ENCODE peak calls at places on chromosomes 4 and X, in six cellular contexts. U is astrocyte of the cerebellum, P is fibroblast of the aortic adventitia, Y is BE2C, O is endothelial cell, W is progenitor cell of endocrine pancreas. V is an unnamed sample.
A peak's percentile ranks its signal among the peaks of the same experiment; 100 is the strongest.

GRCh38 chr4:10031663-10032590 is 10.6 kb upstream of the SLC2A9 start:
- DNase-seq in U (peak; percentile 23), P (no peak), Y (peak; percentile 41), O (no peak), W (no peak), V (no peak)

GRCh38 chr4:88802585-88803285 is 105.1 kb upstream of the NAP1L5 start:
- DNase-seq in U (no peak), P (no peak), Y (no peak), O (no peak), W (no peak), V (no peak)

GRCh38 chrX:10901290-10901633 is 209.9 kb upstream of the HCCS start:
- DNase-seq in U (no peak), P (no peak), Y (no peak), O (no peak), W (no peak), V (no peak)

GRCh38 chrX:68727696-68728095 is 80.2 kb downstream of the STARD8 start:
- DNase-seq in U (no peak), P (no peak), Y (no peak), O (no peak), W (no peak), V (no peak)

GRCh38 chr4:110142461-110142860 is 56.0 kb downstream of the ELOVL6 start:
- DNase-seq in U (no peak), P (no peak), Y (no peak), O (no peak), W (no peak), V (no peak)

GRCh38 chrX:130114141-130114561 is 3.9 kb upstream of the ELF4 start:
- DNase-seq in U (no peak), P (peak; percentile 28), Y (no peak), O (no peak), W (no peak), V (no peak)

GRCh38 chr4:119317996-119318395 is 3.9 kb downstream of the FABP2 start:
- DNase-seq in U (no peak), P (no peak), Y (no peak), O (no peak), W (no peak), V (no peak)

GRCh38 chrX:53435997-53436396 is 1.8 kb upstream of the HSD17B10 start:
- DNase-seq in U (peak; percentile 57), P (peak; percentile 71), Y (peak; percentile 68), O (peak; percentile 51), W (peak; percentile 50), V (no peak)

GRCh38 chr4:168877407-168877778 is 132.7 kb downstream of the CBR4 start:
- DNase-seq in U (no peak), P (no peak), Y (no peak), O (no peak), W (no peak), V (no peak)

GRCh38 chr4:168631241-168632151 is 134.6 kb downstream of the PALLD start:
- DNase-seq in U (peak; percentile 86), P (peak; percentile 56), Y (peak; percentile 81), O (peak; percentile 70), W (peak; percentile 75), V (peak; percentile 85)

GRCh38 chrX:1546601-1547275 is 9.8 kb upstream of the P2RY8 start:
- DNase-seq in U (no peak), P (no peak), Y (no peak), O (no peak), W (no peak), V (peak; percentile 45)

GRCh38 chr4:3342182-3342854 is 49.5 kb downstream of the RGS12 start:
- DNase-seq in U (peak; percentile 41), P (peak; percentile 72), Y (no peak), O (no peak), W (no peak), V (no peak)

GRCh38 chr4:139663561-139664138 is 2.0 kb upstream of the MGST2 start:
- DNase-seq in U (no peak), P (peak; percentile 57), Y (no peak), O (no peak), W (no peak), V (no peak)

GRCh38 chr4:158644341-158644740 is 27.3 kb downstream of the C4orf46 start:
- DNase-seq in U (no peak), P (no peak), Y (no peak), O (no peak), W (no peak), V (no peak)

GRCh38 chrX:104913348-104913747 is 307.1 kb downstream of the TEX13A start:
- DNase-seq in U (no peak), P (no peak), Y (no peak), O (no peak), W (no peak), V (no peak)

GRCh38 chr4:164509951-164510350 is 244.0 kb upstream of the SMIM31 start:
- DNase-seq in U (no peak), P (no peak), Y (no peak), O (no peak), W (no peak), V (no peak)

GRCh38 chr4:80266902-80267380 is 477 bp downstream of the FGF5 start:
- DNase-seq in U (no peak), P (peak; percentile 64), Y (no peak), O (peak; percentile 31), W (no peak), V (no peak)

GRCh38 chr4:116180056-116180690 is 905.2 kb downstream of the TRAM1L1 start:
- DNase-seq in U (peak; percentile 1), P (no peak), Y (no peak), O (no peak), W (no peak), V (no peak)

GRCh38 chr4:80875642-80876041 is 154.9 kb upstream of the BMP3 start:
- DNase-seq in U (no peak), P (no peak), Y (no peak), O (no peak), W (no peak), V (no peak)

GRCh38 chr4:86015412-86016350 is 344.2 kb downstream of the MAPK10 start:
- DNase-seq in U (no peak), P (peak; percentile 29), Y (no peak), O (no peak), W (no peak), V (no peak)

GRCh38 chrX:338836-339400 is 20.3 kb upstream of the GTPBP6 start:
- DNase-seq in U (no peak), P (no peak), Y (no peak), O (no peak), W (no peak), V (no peak)

GRCh38 chr4:84737656-84738055 is 154.7 kb downstream of the CDS1 start:
- DNase-seq in U (no peak), P (no peak), Y (no peak), O (no peak), W (no peak), V (no peak)

GRCh38 chr4:147776600-147777175 is 44.8 kb downstream of the ARHGAP10 start:
- DNase-seq in U (no peak), P (no peak), Y (peak; percentile 28), O (no peak), W (no peak), V (no peak)

GRCh38 chr4:42466285-42466684 is 69.0 kb downstream of the SHISA3 start:
- DNase-seq in U (no peak), P (no peak), Y (no peak), O (no peak), W (no peak), V (no peak)

GRCh38 chr4:118171381-118171780 is 137.1 kb downstream of the NDST3 start:
- DNase-seq in U (no peak), P (no peak), Y (no peak), O (no peak), W (no peak), V (no peak)

GRCh38 chr4:39295784-39296183 is 70.4 kb downstream of the RFC1 start:
- DNase-seq in U (no peak), P (no peak), Y (no peak), O (no peak), W (no peak), V (no peak)

GRCh38 chr4:153131478-153132069 is 72.7 kb upstream of the TRIM2 start:
- DNase-seq in U (no peak), P (no peak), Y (no peak), O (no peak), W (no peak), V (no peak)
- TF ChIP-seq CTCF in U (peak; percentile 20), P (peak; percentile 13), Y (no peak), O (no peak), W (peak; percentile 27), V (peak; percentile 56)

DNA sequence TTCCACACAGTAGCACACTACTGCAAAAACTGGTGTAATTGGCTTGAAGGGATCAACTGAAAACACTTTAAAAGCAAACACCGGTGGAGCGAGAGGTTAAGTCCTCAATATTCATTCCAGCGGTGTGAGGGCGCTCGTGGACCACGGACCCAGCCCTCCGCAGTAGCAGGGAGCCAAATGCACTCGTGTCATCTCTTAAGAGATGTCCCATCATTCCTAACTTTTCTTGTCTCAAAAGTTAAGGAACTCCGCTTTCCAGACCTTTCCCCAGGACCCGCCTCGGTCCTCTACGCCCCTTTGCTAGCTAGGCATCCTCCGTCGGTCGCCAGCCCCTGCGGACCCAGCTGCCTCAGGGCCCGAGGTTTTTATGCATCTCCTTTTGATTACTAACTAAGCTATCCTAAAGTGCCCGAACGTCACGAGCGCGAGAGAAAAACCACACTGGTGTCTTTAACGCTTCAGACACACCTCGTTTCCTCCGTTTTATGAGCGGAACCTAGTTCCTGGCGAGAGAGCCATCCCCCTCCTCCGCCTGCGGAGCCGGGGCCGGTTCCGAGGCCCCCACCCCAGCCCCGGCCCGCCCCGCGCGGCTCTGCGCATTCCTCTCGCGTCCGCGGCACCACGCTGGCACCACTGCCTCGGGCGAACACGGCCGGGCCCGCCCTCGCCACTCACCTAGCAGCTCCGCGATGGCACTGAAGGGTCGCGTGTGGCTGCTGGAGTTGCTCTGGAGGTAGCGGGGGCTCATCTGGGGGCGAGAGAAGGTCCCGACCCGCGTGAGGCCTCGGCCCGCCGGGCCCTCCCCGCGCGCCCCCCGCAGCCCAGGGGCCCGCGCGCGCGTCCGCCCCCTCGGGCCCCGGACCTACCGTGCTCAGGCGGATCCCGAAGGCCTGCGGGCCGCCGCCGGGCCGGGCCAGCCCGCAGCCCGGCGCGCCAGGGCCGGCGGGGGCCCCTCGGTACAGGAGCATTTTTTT is 723 bp downstream of the MORC4 start:
- DNase-seq in U (peak; percentile 11), P (peak; percentile 58), Y (peak; percentile 34), O (peak; percentile 19), W (no peak), V (no peak)
- TF ChIP-seq CTCF in U (peak; percentile 56), P (peak; percentile 51), Y (peak; percentile 47), O (no peak), W (peak; percentile 47), V (peak; percentile 59)

GRCh38 chrX:41144873-41145272 is 59.6 kb downstream of the USP9X start:
- DNase-seq in U (no peak), P (peak; percentile 6), Y (no peak), O (no peak), W (no peak), V (no peak)

GRCh38 chrX:41150043-41150442 is 64.8 kb downstream of the USP9X start:
- DNase-seq in U (no peak), P (no peak), Y (no peak), O (no peak), W (no peak), V (no peak)

GRCh38 chrX:41142130-41142529 is 56.9 kb downstream of the USP9X start:
- DNase-seq in U (no peak), P (no peak), Y (no peak), O (no peak), W (no peak), V (no peak)

GRCh38 chrX:41148553-41148952 is 63.3 kb downstream of the USP9X start:
- DNase-seq in U (peak; percentile 33), P (peak; percentile 51), Y (no peak), O (no peak), W (no peak), V (no peak)

GRCh38 chrX:41145920-41146608 is 60.8 kb downstream of the USP9X start:
- DNase-seq in U (peak; percentile 87), P (peak; percentile 92), Y (no peak), O (no peak), W (no peak), V (no peak)
- TF ChIP-seq CTCF in U (no peak), P (peak; percentile 29), Y (no peak), O (no peak), W (no peak), V (no peak)

GRCh38 chrX:116198810-116199209 is 28.3 kb downstream of the AGTR2 start:
- DNase-seq in U (no peak), P (peak; percentile 1), Y (no peak), O (no peak), W (no peak), V (no peak)
- TF ChIP-seq CTCF in U (no peak), P (peak; percentile 31), Y (no peak), O (peak; percentile 36), W (peak; percentile 12), V (peak; percentile 58)

V was measured in type B pancreatic cell.